ENCODE peak calls at places on chromosomes 11 and 22, in five cellular contexts. C is nucleus accumbens, U is PC-9, B is caudate nucleus, D is mesenteric fat pad. V is an unnamed sample.

GRCh38 chr11:19259487-19260345 is 19.0 kb upstream of the E2F8 start:
- DNase-seq in C (peak), B (no peak), U (peak), D (no peak), V (peak)

GRCh38 chr11:77411238-77411637 is 62.7 kb downstream of the PAK1 start:
- DNase-seq in D (no peak), B (no peak), U (no peak), C (peak), V (peak)

GRCh38 chr11:13465909-13466371 is 2.9 kb upstream of the BTBD10 start:
- DNase-seq in D (no peak), U (peak), B (no peak), C (no peak), V (no peak)

GRCh38 chr11:111633756-111634362 is 31.6 kb downstream of the SIK2 start:
- DNase-seq in U (no peak), D (no peak), C (no peak), B (no peak), V (no peak)

GRCh38 chr22:11626422-11626773 is 3901.6 kb upstream of the OR11H1 start:
- DNase-seq in C (no peak), U (no peak), B (no peak), D (no peak), V (no peak)

GRCh38 chr11:27558401-27558800 is 51.8 kb upstream of the LIN7C start:
- DNase-seq in D (no peak), U (no peak), B (no peak), C (no peak), V (no peak)

GRCh38 chr11:126113515-126113957 is 50.9 kb upstream of the CDON start:
- DNase-seq in B (no peak), D (no peak), C (no peak), U (peak), V (no peak)

GRCh38 chr11:121321614-121322243 is 29.2 kb downstream of the SC5D start:
- DNase-seq in U (no peak), D (no peak), B (no peak), C (no peak), V (peak)

GRCh38 chr11:32353884-32354283 is 81.5 kb downstream of the WT1 start:
- DNase-seq in B (no peak), D (no peak), C (no peak), U (no peak), V (no peak)

GRCh38 chr11:18383388-18384156 is 10.8 kb upstream of the LDHA start:
- DNase-seq in U (peak), D (no peak), B (peak), C (peak), V (peak)

GRCh38 chr11:61907871-61908729 is 9.3 kb downstream of the RAB3IL1 start:
- DNase-seq in D (no peak), C (no peak), U (no peak), B (no peak), V (no peak)